ENCODE peak calls at places on chromosomes 6 and 20, in four cellular contexts. G is T-helper 17 cell, K is tibial artery, T is GM12891. R is an unnamed sample.

GRCh38 chr6:136076496-136076895 is 173.6 kb downstream of the MTFR2 start:
- DNase-seq in T (no peak), K (no peak), G (no peak), R (no peak)

GRCh38 chr6:16733085-16733484 is 28.2 kb downstream of the ATXN1 start:
- DNase-seq in T (no peak), K (no peak), G (no peak), R (no peak)

GRCh38 chr6:51505451-51505850 is 582.0 kb downstream of the PKHD1 start:
- DNase-seq in T (no peak), G (no peak), K (no peak), R (no peak)

GRCh38 chr20:38890497-38890818 is 35.8 kb upstream of the FAM83D start:
- DNase-seq in T (no peak), K (no peak), G (no peak), R (no peak)

GRCh38 chr20:25177890-25178321 is 17.6 kb upstream of the ENTPD6 start:
- DNase-seq in K (no peak), G (no peak), T (no peak), R (no peak)

GRCh38 chr20:35956616-35957015 is 2.3 kb upstream of the SCAND1 start:
- DNase-seq in K (no peak), G (no peak), T (no peak), R (no peak)

GRCh38 chr6:90199900-90200299 is 96.7 kb downstream of the BACH2 start:
- DNase-seq in G (no peak), K (no peak), T (no peak), R (no peak)

GRCh38 chr6:18323935-18324707 is 59.8 kb upstream of the DEK start:
- DNase-seq in G (no peak), T (no peak), K (no peak), R (no peak)

GRCh38 chr20:35871311-35871771 is 83.0 kb downstream of the SCAND1 start:
- DNase-seq in T (no peak), K (peak; percentile 22), G (no peak), R (no peak)

GRCh38 chr20:35478804-35479472 is 23.5 kb downstream of the CEP250 start:
- DNase-seq in G (no peak), K (no peak), T (peak; percentile 34), R (no peak)

GRCh38 chr6:107345398-107345797 is 114.0 kb downstream of the PDSS2 start:
- DNase-seq in K (no peak), T (no peak), G (no peak), R (no peak)

GRCh38 chr6:40524797-40525584 is 62.2 kb downstream of the LRFN2 start:
- DNase-seq in T (no peak), G (no peak), K (no peak), R (no peak)

GRCh38 chr6:170445487-170445886 is 107.6 kb downstream of the PSMB1 start:
- DNase-seq in T (no peak), G (no peak), K (no peak), R (no peak)

GRCh38 chr6:35302604-35303218 is 5.1 kb downstream of the DEF6 start:
- DNase-seq in K (peak; percentile 40), G (peak; percentile 72), T (peak; percentile 66), R (peak; percentile 67)

GRCh38 chr6:47292944-47293343 is 16.8 kb downstream of the TNFRSF21 start:
- DNase-seq in T (no peak), K (no peak), G (no peak), R (no peak)

GRCh38 chr20:4688342-4688741 is 33.4 kb upstream of the PRND start:
- DNase-seq in T (no peak), G (no peak), K (no peak), R (no peak)

GRCh38 chr20:44010162-44010704 is 95.6 kb downstream of the TOX2 start:
- DNase-seq in T (no peak), K (no peak), G (no peak), R (no peak)

GRCh38 chr6:47111685-47112084 is 69.6 kb upstream of the ADGRF1 start:
- DNase-seq in G (no peak), K (no peak), T (no peak), R (no peak)

GRCh38 chr6:111474771-111475170 is 8.2 kb downstream of the REV3L start:
- DNase-seq in G (no peak), T (no peak), K (no peak), R (no peak)

GRCh38 chr20:4060054-4060795 is 44.9 kb upstream of the RNF24 start:
- DNase-seq in K (no peak), G (no peak), T (no peak), R (peak; percentile 90)

GRCh38 chr6:52221302-52221701 is 23.0 kb downstream of the IL17F start:
- DNase-seq in G (no peak), K (no peak), T (peak; percentile 14), R (no peak)

GRCh38 chr6:167713088-167713475 is 113.6 kb upstream of the AFDN start:
- DNase-seq in T (no peak), G (no peak), K (no peak), R (no peak)

GRCh38 chr6:3919130-3919628 is 70.0 kb downstream of the FAM50B start:
- DNase-seq in G (no peak), K (no peak), T (no peak), R (no peak)

GRCh38 chr6:147508871-147509608 is 550 bp downstream of the SAMD5 start:
- DNase-seq in T (peak; percentile 14), G (no peak), K (no peak), R (no peak)

GRCh38 chr20:32316667-32317066 is 39.2 kb downstream of the KIF3B start:
- DNase-seq in G (no peak), K (no peak), T (no peak), R (no peak)

GRCh38 chr20:11232896-11233295 is 559.1 kb upstream of the JAG1 start:
- DNase-seq in K (no peak), T (no peak), G (no peak), R (no peak)

GRCh38 chr6:148502083-148502772 is 159.6 kb downstream of the SASH1 start:
- DNase-seq in T (no peak), K (peak; percentile 77), G (no peak), R (no peak)

GRCh38 chr6:84536914-84537638 is 227.3 kb downstream of the TBX18 start:
- DNase-seq in G (no peak), T (no peak), K (no peak), R (no peak)

GRCh38 chr20:17646901-17647301 is 35.1 kb downstream of the RRBP1 start:
- DNase-seq in G (no peak), T (no peak), K (no peak), R (peak; percentile 19)

R was measured in left lung.